ENCODE peak calls at places on chromosomes 13 and 19, in four cellular contexts. One of them, this sample, is unnamed.
A peak's percentile ranks its signal among the peaks of the same experiment; 100 is the strongest.

GRCh38 chr19:44677019-44677809 is 5.9 kb downstream of the CEACAM19 start:
- DNase-seq in GM12878: no peak
- DNase-seq in A549: peak; percentile 89
- DNase-seq in HepG2: no peak
- DNase-seq in this sample: peak; percentile 83

GRCh38 chr19:56748443-56748842 is 76.9 kb upstream of the ZNF835 start:
- DNase-seq in A549: no peak
- DNase-seq in HepG2: peak; percentile 47
- DNase-seq in GM12878: no peak
- DNase-seq in this sample: no peak

GRCh38 chr13:44629465-44630183 is 53.5 kb upstream of the TSC22D1 start:
- DNase-seq in A549: no peak
- DNase-seq in GM12878: no peak
- DNase-seq in HepG2: no peak
- DNase-seq in this sample: no peak

GRCh38 chr13:46010148-46010547 is 42.4 kb downstream of the ZC3H13 start:
- DNase-seq in GM12878: no peak
- DNase-seq in HepG2: no peak
- DNase-seq in A549: no peak
- DNase-seq in this sample: no peak

GRCh38 chr13:64551755-64552154 is 2678.4 kb downstream of the PCDH9 start:
- DNase-seq in A549: no peak
- DNase-seq in HepG2: no peak
- DNase-seq in GM12878: no peak
- DNase-seq in this sample: no peak

GRCh38 chr13:30762643-30763042 is 27.3 kb downstream of the ALOX5AP start:
- DNase-seq in HepG2: no peak
- DNase-seq in A549: no peak
- DNase-seq in GM12878: no peak
- DNase-seq in this sample: no peak

GRCh38 chr19:55116232-55117062 is 990 bp downstream of the PPP1R12C start:
- DNase-seq in HepG2: peak; percentile 9
- DNase-seq in A549: peak; percentile 91
- DNase-seq in GM12878: no peak
- DNase-seq in this sample: peak; percentile 49

GRCh38 chr13:102881819-102882686 is 36.2 kb downstream of the ERCC5 start:
- DNase-seq in HepG2: no peak
- DNase-seq in A549: no peak
- DNase-seq in GM12878: no peak
- DNase-seq in this sample: no peak

GRCh38 chr19:13835791-13836723 is 40.8 kb downstream of the ZSWIM4 start:
- DNase-seq in GM12878: no peak
- DNase-seq in HepG2: no peak
- DNase-seq in A549: no peak
- DNase-seq in this sample: no peak

GRCh38 chr13:113026391-113026910 is 57.4 kb downstream of the MCF2L start:
- DNase-seq in A549: no peak
- DNase-seq in HepG2: no peak
- DNase-seq in GM12878: no peak
- DNase-seq in this sample: no peak

GRCh38 chr13:30446122-30446500 is 19.6 kb downstream of the HMGB1 start:
- DNase-seq in A549: no peak
- DNase-seq in HepG2: no peak
- DNase-seq in GM12878: no peak
- DNase-seq in this sample: no peak

GRCh38 chr13:80217614-80218456 is 123.1 kb downstream of the SPRY2 start:
- DNase-seq in A549: no peak
- DNase-seq in GM12878: no peak
- DNase-seq in HepG2: no peak
- DNase-seq in this sample: no peak

GRCh38 chr19:15155296-15155695 is 45.5 kb downstream of the NOTCH3 start:
- DNase-seq in HepG2: no peak
- DNase-seq in GM12878: no peak
- DNase-seq in A549: no peak
- DNase-seq in this sample: no peak

GRCh38 chr19:45117167-45117594 is 24.2 kb downstream of the PPP1R37 start:
- DNase-seq in A549: no peak
- DNase-seq in HepG2: no peak
- DNase-seq in GM12878: peak; percentile 73
- DNase-seq in this sample: peak; percentile 61

GRCh38 chr19:16899566-16900075 is 10.8 kb downstream of the F2RL3 start:
- DNase-seq in HepG2: peak; percentile 22
- DNase-seq in A549: peak; percentile 64
- DNase-seq in GM12878: no peak
- DNase-seq in this sample: peak; percentile 63

GRCh38 chr13:98490195-98490771 is 86.6 kb downstream of the STK24 start:
- DNase-seq in HepG2: peak; percentile 92
- DNase-seq in GM12878: no peak
- DNase-seq in A549: no peak
- DNase-seq in this sample: no peak

GRCh38 chr13:55761986-55762385 is 1378.7 kb upstream of the PRR20A start:
- DNase-seq in GM12878: no peak
- DNase-seq in A549: no peak
- DNase-seq in HepG2: no peak
- DNase-seq in this sample: no peak

GRCh38 chr19:14507704-14508246 is 10.4 kb downstream of the DNAJB1 start:
- DNase-seq in A549: no peak
- DNase-seq in HepG2: peak; percentile 71
- DNase-seq in GM12878: no peak
- DNase-seq in this sample: no peak

GRCh38 chr19:38049105-38049649 is 142.2 kb downstream of the SIPA1L3 start:
- DNase-seq in GM12878: peak; percentile 93
- DNase-seq in HepG2: no peak
- DNase-seq in A549: no peak
- DNase-seq in this sample: no peak

GRCh38 chr19:13909430-13909829 is 3.4 kb downstream of the CC2D1A start:
- DNase-seq in HepG2: no peak
- DNase-seq in GM12878: no peak
- DNase-seq in A549: no peak
- DNase-seq in this sample: no peak

GRCh38 chr19:17001603-17002183 is 24.9 kb downstream of the CPAMD8 start:
- DNase-seq in HepG2: no peak
- DNase-seq in GM12878: no peak
- DNase-seq in A549: no peak
- DNase-seq in this sample: no peak

GRCh38 chr19:48196933-48197665 is 26.6 kb downstream of the ZSWIM9 start:
- DNase-seq in A549: no peak
- DNase-seq in HepG2: no peak
- DNase-seq in GM12878: no peak
- DNase-seq in this sample: no peak

GRCh38 chr13:39245688-39246087 is 207.4 kb downstream of the NHLRC3 start:
- DNase-seq in GM12878: no peak
- DNase-seq in A549: no peak
- DNase-seq in HepG2: no peak
- DNase-seq in this sample: no peak

GRCh38 chr13:31870511-31870910 is 131.2 kb downstream of the RXFP2 start:
- DNase-seq in A549: no peak
- DNase-seq in GM12878: no peak
- DNase-seq in HepG2: no peak
- DNase-seq in this sample: no peak

GRCh38 chr13:75485286-75486062 is 3.5 kb upstream of the TBC1D4 start:
- DNase-seq in A549: peak; percentile 3
- DNase-seq in HepG2: peak; percentile 81
- DNase-seq in GM12878: no peak
- DNase-seq in this sample: no peak

GRCh38 chr13:79709526-79709925 is 228.6 kb downstream of the NDFIP2 start:
- DNase-seq in A549: no peak
- DNase-seq in HepG2: no peak
- DNase-seq in GM12878: no peak
- DNase-seq in this sample: no peak

GRCh38 chr19:13920940-13921744 is 15.1 kb downstream of the CC2D1A start:
- DNase-seq in HepG2: peak; percentile 57
- DNase-seq in GM12878: peak; percentile 25
- DNase-seq in A549: peak; percentile 28
- DNase-seq in this sample: peak; percentile 78

GRCh38 chr19:45716314-45717130 is 14.2 kb downstream of the FBXO46 start:
- DNase-seq in GM12878: no peak
- DNase-seq in HepG2: no peak
- DNase-seq in A549: peak; percentile 50
- DNase-seq in this sample: peak; percentile 33

GRCh38 chr19:4365791-4366665 is 22.7 kb downstream of the MPND start:
- DNase-seq in HepG2: no peak
- DNase-seq in GM12878: no peak
- DNase-seq in A549: no peak
- DNase-seq in this sample: no peak

GRCh38 chr19:3577741-3578344 is 5.1 kb downstream of the HMG20B start:
- DNase-seq in GM12878: no peak
- DNase-seq in A549: no peak
- DNase-seq in HepG2: no peak
- DNase-seq in this sample: no peak

GRCh38 chr19:51002542-51003311 is 1.3 kb upstream of the KLK8 start:
- DNase-seq in GM12878: no peak
- DNase-seq in HepG2: no peak
- DNase-seq in A549: peak; percentile 94
- DNase-seq in this sample: peak; percentile 98

DNA sequence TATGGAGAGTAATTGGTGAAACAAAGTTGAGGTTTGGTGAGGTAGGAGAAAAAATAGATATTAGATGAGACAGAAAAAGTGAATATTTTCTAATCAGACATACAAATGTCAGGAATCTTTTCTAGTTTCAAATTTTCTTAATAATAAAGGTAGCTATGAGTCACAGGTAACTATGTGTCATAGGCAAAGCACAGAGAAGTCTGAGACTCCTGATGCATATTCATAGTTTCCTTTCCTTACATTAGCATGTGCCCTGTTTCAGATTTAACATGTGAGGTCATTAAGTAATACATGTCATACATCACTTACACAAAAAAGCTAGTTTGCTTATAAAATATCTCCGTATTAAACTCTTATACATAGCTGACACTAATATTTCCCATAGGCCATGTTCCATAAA is 1141.3 kb upstream of the PCDH20 start:
- DNase-seq in GM12878: no peak
- DNase-seq in HepG2: no peak
- DNase-seq in A549: no peak
- DNase-seq in this sample: no peak
- TF ChIP-seq MAX in GM12878: no peak
- TF ChIP-seq MAX in HepG2: no peak
- TF ChIP-seq MAX in A549: no peak
- TF ChIP-seq MAX in this sample: no peak

DNA sequence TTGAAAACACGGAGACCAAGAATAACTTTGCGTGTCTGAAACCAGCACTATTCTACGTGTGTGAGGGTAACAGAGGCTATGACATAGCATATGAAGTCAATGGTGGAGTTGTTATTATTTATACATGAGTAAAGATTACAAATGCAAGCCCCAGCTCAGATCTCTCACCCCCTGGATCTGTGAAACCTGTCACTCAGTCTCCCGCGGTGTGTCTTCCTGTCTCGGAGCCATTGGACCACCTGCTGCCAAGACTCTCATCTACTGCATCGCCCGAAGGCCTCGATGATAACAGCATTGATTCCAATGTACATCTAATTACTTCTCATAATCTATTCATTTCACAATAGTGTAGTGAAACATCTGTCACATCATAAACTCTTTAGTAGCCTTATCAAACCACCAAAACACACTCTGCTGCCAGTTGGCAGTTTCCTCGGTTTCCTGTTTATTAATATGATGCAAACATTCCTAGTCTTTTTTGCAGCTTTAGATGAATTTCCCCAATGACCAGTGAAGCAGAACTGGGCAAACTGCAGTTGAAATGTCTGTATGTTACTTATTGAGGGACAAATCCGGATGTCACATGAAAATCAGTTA is 220.3 kb downstream of the POU4F1 start:
- DNase-seq in HepG2: no peak
- DNase-seq in A549: no peak
- DNase-seq in GM12878: no peak
- DNase-seq in this sample: no peak
- TF ChIP-seq SMC3 in HepG2: no peak
- TF ChIP-seq SMC3 in A549: no peak
- TF ChIP-seq SMC3 in GM12878: no peak
- TF ChIP-seq SMC3 in this sample: no peak

GRCh38 chr19:1219786-1220451 is 14.3 kb downstream of the STK11 start:
- DNase-seq in GM12878: no peak
- DNase-seq in A549: no peak
- DNase-seq in HepG2: no peak
- DNase-seq in this sample: no peak

GRCh38 chr19:1221904-1222255 is 15.9 kb downstream of the CBARP start:
- DNase-seq in HepG2: no peak
- DNase-seq in A549: no peak
- DNase-seq in GM12878: no peak
- DNase-seq in this sample: no peak

GRCh38 chr19:1220452-1221037 is 15.0 kb downstream of the STK11 start:
- DNase-seq in A549: no peak
- DNase-seq in GM12878: no peak
- DNase-seq in HepG2: no peak
- DNase-seq in this sample: no peak

GRCh38 chr19:1222394-1222793 is 15.4 kb downstream of the CBARP start:
- DNase-seq in GM12878: no peak
- DNase-seq in A549: no peak
- DNase-seq in HepG2: no peak
- DNase-seq in this sample: no peak

DNA sequence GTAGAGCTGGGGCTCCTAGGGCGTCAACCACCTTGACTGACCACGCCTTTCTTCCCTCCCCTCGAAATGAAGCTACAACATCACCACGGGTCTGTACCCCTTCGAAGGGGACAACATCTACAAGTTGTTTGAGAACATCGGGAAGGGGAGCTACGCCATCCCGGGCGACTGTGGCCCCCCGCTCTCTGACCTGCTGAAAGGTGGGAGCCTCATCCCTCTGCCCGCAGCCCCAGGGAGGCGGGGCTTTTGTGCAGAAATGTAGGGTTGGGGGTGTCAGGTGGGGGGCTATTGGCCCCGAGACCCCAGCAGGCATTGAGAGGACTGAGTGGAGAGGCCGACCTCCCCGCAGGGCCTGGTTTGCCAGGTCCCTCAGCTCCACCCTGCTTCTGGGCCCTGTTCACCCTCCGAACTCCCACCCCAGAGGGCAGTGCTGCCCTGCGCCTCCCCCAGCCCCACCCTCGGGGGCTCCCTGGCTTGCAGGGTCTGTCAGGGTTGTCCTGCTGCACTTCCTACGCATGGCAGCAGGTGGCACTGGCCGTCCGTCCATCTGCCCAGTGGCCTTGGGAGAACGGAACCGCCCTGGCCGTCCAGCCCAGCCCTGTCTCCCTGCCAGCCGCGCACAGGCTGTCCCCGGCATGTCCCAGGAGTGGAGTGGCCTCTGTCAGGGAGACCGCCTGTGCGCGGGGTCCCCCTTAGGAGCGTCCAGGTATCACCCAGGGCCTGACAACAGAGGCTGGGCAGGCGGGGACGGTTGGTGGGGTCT is 15.7 kb downstream of the STK11 start:
- DNase-seq in GM12878: no peak
- DNase-seq in HepG2: peak; percentile 38
- DNase-seq in A549: no peak
- DNase-seq in this sample: no peak
- TF ChIP-seq BHLHE40 in GM12878: no peak
- TF ChIP-seq BHLHE40 in HepG2: no peak
- TF ChIP-seq BHLHE40 in A549: no peak
- TF ChIP-seq BHLHE40 in this sample: no peak

GRCh38 chr13:104592127-104592526 is 1525.9 kb upstream of the SLC10A2 start:
- DNase-seq in A549: no peak
- DNase-seq in GM12878: no peak
- DNase-seq in HepG2: no peak
- DNase-seq in this sample: no peak
- TF ChIP-seq MAX in A549: no peak
- TF ChIP-seq MAX in GM12878: no peak
- TF ChIP-seq MAX in HepG2: no peak
- TF ChIP-seq MAX in this sample: no peak

GRCh38 chr19:58361900-58362271 is 665 bp downstream of the ZNF497 start:
- DNase-seq in HepG2: peak; percentile 49
- DNase-seq in A549: peak; percentile 87
- DNase-seq in GM12878: no peak
- DNase-seq in this sample: peak; percentile 64
- TF ChIP-seq SMC3 in HepG2: no peak
- TF ChIP-seq SMC3 in A549: no peak
- TF ChIP-seq SMC3 in GM12878: no peak
- TF ChIP-seq SMC3 in this sample: no peak

This sample was measured in K562.